ENCODE peak calls at places on chromosomes 2 and 18, in five cellular contexts. O is hepatocyte, K is endothelial cell, X is PC-3, Q is osteocyte. R is an unnamed sample.

GRCh38 chr2:239380831-239381708 is 19.8 kb downstream of the HDAC4 start:
- DNase-seq in X (no peak), K (no peak), O (no peak), Q (no peak), R (no peak)

GRCh38 chr2:240635116-240635997 is 10.1 kb downstream of the GPR35 start:
- DNase-seq in X (no peak), K (no peak), Q (no peak), O (no peak), R (no peak)

GRCh38 chr2:37287966-37288365 is 36.7 kb downstream of the PRKD3 start:
- DNase-seq in X (peak; percentile 27), K (no peak), Q (no peak), O (peak; percentile 10), R (no peak)

GRCh38 chr2:101337877-101338276 is 29.4 kb upstream of the RNF149 start:
- DNase-seq in O (no peak), K (no peak), Q (no peak), X (peak; percentile 62), R (no peak)

GRCh38 chr2:68059769-68060525 is 2.9 kb downstream of the C1D start:
- DNase-seq in X (no peak), K (no peak), O (no peak), Q (no peak), R (no peak)

GRCh38 chr2:176297737-176298136 is 28.5 kb downstream of the MTX2 start:
- DNase-seq in Q (no peak), X (no peak), K (no peak), O (no peak), R (no peak)

GRCh38 chr18:57989536-57989935 is 54.5 kb upstream of the NEDD4L start:
- DNase-seq in X (no peak), O (no peak), K (no peak), Q (no peak), R (no peak)

GRCh38 chr2:104434363-104434792 is 419.5 kb upstream of the POU3F3 start:
- DNase-seq in O (peak; percentile 43), Q (no peak), K (peak; percentile 21), X (no peak), R (no peak)

GRCh38 chr2:146990311-146990781 is 854.5 kb upstream of the ACVR2A start:
- DNase-seq in X (no peak), K (no peak), O (no peak), Q (no peak), R (no peak)

GRCh38 chr18:37006742-37007141 is 177.8 kb downstream of the KIAA1328 start:
- DNase-seq in X (no peak), Q (no peak), O (no peak), K (no peak), R (no peak)

GRCh38 chr2:177733322-177733855 is 339.2 kb downstream of the PDE11A start:
- DNase-seq in X (no peak), O (no peak), Q (no peak), K (no peak), R (no peak)

GRCh38 chr2:149527998-149528775 is 59.4 kb downstream of the MMADHC start:
- DNase-seq in X (peak; percentile 52), O (no peak), K (no peak), Q (no peak), R (no peak)

GRCh38 chr18:21714472-21714871 is 9.9 kb upstream of the ABHD3 start:
- DNase-seq in Q (no peak), O (no peak), K (no peak), X (no peak), R (no peak)

GRCh38 chr18:76975577-76976110 is 153.3 kb downstream of the ZNF236 start:
- DNase-seq in K (no peak), X (no peak), O (no peak), Q (peak; percentile 73), R (no peak)

GRCh38 chr2:39144411-39144810 is 23.6 kb upstream of the SOS1 start:
- DNase-seq in K (no peak), Q (no peak), X (no peak), O (no peak), R (no peak)

GRCh38 chr2:161905389-161906046 is 168.5 kb downstream of the DPP4 start:
- DNase-seq in K (no peak), Q (no peak), O (peak; percentile 27), X (peak; percentile 81), R (no peak)

GRCh38 chr2:27032495-27033252 is at the start of gene TMEM214:
- DNase-seq in K (peak; percentile 82), Q (peak; percentile 96), O (peak; percentile 93), X (peak; percentile 90), R (peak; percentile 74)
- TF ChIP-seq CTCF in K (no peak), Q (peak; percentile 8), O (peak; percentile 6), X (no peak), R (peak; percentile 27)

GRCh38 chr2:108074150-108074549 is 87.8 kb downstream of the SLC5A7 start:
- DNase-seq in Q (no peak), O (no peak), K (no peak), X (no peak), R (no peak)
- TF ChIP-seq CTCF in Q (no peak), O (no peak), K (no peak), X (no peak), R (no peak)

GRCh38 chr18:56238576-56238975 is 399.8 kb downstream of the TXNL1 start:
- DNase-seq in X (peak; percentile 3), K (no peak), O (no peak), Q (no peak), R (no peak)
- TF ChIP-seq CTCF in X (no peak), K (peak; percentile 49), O (no peak), Q (no peak), R (no peak)

DNA sequence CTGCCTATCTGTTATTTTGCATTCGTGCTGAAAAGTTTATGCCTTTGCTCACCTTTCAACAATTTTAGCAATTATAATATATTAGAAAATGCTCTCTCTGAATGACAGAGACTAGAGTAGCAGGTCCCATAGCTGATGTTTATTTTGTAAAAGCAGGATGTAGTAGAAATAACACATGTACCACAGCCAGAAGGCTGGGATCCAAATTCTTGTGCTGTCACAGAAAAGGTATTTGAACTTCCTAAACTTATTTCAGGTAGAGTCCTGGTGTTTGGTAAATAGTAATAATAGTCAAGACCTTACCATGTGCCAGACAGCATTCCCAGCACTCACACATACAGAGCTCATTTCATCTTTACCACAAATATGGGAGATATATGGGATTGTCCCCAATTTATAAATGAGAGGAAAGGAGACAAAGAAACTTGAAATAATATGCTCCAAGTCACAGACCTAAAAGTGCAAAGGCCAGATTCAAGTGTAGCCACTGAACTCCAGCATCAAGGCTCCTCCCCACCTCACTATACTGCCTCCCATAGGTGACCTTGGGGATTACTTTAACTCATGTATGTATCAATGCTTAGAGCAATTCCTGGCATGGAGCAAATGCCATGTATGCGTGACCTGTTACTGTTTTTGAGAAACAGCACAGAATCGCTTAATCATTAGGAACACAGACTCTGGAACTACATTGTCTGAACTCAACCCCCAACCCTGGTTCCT is 284.7 kb upstream of the RAB12 start:
- DNase-seq in K (no peak), X (peak; percentile 48), Q (no peak), O (no peak), R (no peak)
- TF ChIP-seq CTCF in K (no peak), X (peak; percentile 40), Q (no peak), O (no peak), R (no peak)

GRCh38 chr18:2237706-2238105 is 333.6 kb downstream of the METTL4 start:
- DNase-seq in Q (no peak), X (no peak), K (no peak), O (no peak), R (no peak)
- TF ChIP-seq CTCF in Q (no peak), X (no peak), K (no peak), O (no peak), R (no peak)